ENCODE peak calls at places on chromosome 22, in seven cellular contexts. Z is cardiac muscle cell; D is neuronal stem cell; J is CD8-positive, alpha-beta memory T cell; A is DND-41; E is sigmoid colon; N is astrocyte. C is an unnamed sample.

GRCh38 chr22:20793386-20794131 is 19.6 kb downstream of the SERPIND1 start:
- DNase-seq in Z (no peak), D (no peak), J (no peak), A (no peak), E (no peak), N (no peak), C (no peak)

GRCh38 chr22:24270556-24271405 is at the start of gene SPECC1L:
- DNase-seq in Z (peak; percentile 94), D (peak; percentile 95), J (peak; percentile 92), A (peak; percentile 90), E (peak; percentile 98), N (peak; percentile 71), C (peak; percentile 85)

GRCh38 chr22:19878461-19879247 is 24.0 kb upstream of the GNB1L start:
- DNase-seq in Z (no peak), D (no peak), J (no peak), A (no peak), E (peak; percentile 56), N (no peak), C (no peak)

GRCh38 chr22:45781459-45781858 is 109.8 kb downstream of the ATXN10 start:
- DNase-seq in Z (no peak), D (no peak), J (no peak), A (no peak), E (no peak), N (peak; percentile 42), C (no peak)

GRCh38 chr22:46165975-46166374 is 15.6 kb downstream of the PPARA start:
- DNase-seq in Z (no peak), D (no peak), J (no peak), A (no peak), E (no peak), N (no peak), C (no peak)

GRCh38 chr22:50737728-50738648 is at the start of gene ACR:
- DNase-seq in Z (no peak), D (no peak), J (no peak), A (no peak), E (no peak), N (no peak), C (no peak)

GRCh38 chr22:39556970-39557811 is 13.4 kb upstream of the CACNA1I start:
- DNase-seq in Z (peak; percentile 56), D (no peak), J (peak; percentile 47), A (no peak), E (no peak), N (no peak), C (peak; percentile 73)

GRCh38 chr22:39209756-39210155 is 35.0 kb downstream of the PDGFB start:
- DNase-seq in Z (no peak), D (no peak), J (no peak), A (no peak), E (peak; percentile 48), N (no peak), C (no peak)

GRCh38 chr22:45462034-45462655 is 40.5 kb upstream of the FBLN1 start:
- DNase-seq in Z (peak; percentile 37), D (no peak), J (no peak), A (no peak), E (no peak), N (no peak), C (no peak)

GRCh38 chr22:26648761-26649363 is 8.5 kb upstream of the MIAT start:
- DNase-seq in Z (no peak), D (no peak), J (peak; percentile 21), A (no peak), E (no peak), N (no peak), C (no peak)

GRCh38 chr22:20405931-20406685 is 12.2 kb downstream of the ZNF74 start:
- DNase-seq in Z (no peak), D (no peak), J (no peak), A (no peak), E (no peak), N (no peak), C (no peak)

GRCh38 chr22:46735747-46736608 is 2.1 kb downstream of the CERK start:
- DNase-seq in Z (no peak), D (no peak), J (no peak), A (no peak), E (no peak), N (no peak), C (no peak)

GRCh38 chr22:25021409-25021808 is 68.9 kb downstream of the KIAA1671 start:
- DNase-seq in Z (no peak), D (no peak), J (no peak), A (no peak), E (no peak), N (no peak), C (no peak)

GRCh38 chr22:20205464-20205963 is 54.7 kb upstream of the CCDC188 start:
- DNase-seq in Z (no peak), D (no peak), J (no peak), A (no peak), E (no peak), N (no peak), C (no peak)

GRCh38 chr22:46561435-46561905 is 24.1 kb upstream of the CELSR1 start:
- DNase-seq in Z (peak; percentile 63), D (no peak), J (no peak), A (peak; percentile 53), E (no peak), N (no peak), C (no peak)

GRCh38 chr22:39368402-39368801 is 18.6 kb downstream of the SYNGR1 start:
- DNase-seq in Z (no peak), D (no peak), J (no peak), A (no peak), E (no peak), N (no peak), C (no peak)

GRCh38 chr22:44628856-44629255 is 73.1 kb upstream of the PRR5 start:
- DNase-seq in Z (no peak), D (no peak), J (no peak), A (no peak), E (peak; percentile 26), N (no peak), C (no peak)

GRCh38 chr22:24039046-24039445 is 27.9 kb downstream of the CABIN1 start:
- DNase-seq in Z (no peak), D (no peak), J (no peak), A (no peak), E (no peak), N (peak; percentile 13), C (no peak)

GRCh38 chr22:50609599-50609998 is 9.0 kb downstream of the MAPK8IP2 start:
- DNase-seq in Z (no peak), D (no peak), J (no peak), A (no peak), E (no peak), N (no peak), C (no peak)

DNA sequence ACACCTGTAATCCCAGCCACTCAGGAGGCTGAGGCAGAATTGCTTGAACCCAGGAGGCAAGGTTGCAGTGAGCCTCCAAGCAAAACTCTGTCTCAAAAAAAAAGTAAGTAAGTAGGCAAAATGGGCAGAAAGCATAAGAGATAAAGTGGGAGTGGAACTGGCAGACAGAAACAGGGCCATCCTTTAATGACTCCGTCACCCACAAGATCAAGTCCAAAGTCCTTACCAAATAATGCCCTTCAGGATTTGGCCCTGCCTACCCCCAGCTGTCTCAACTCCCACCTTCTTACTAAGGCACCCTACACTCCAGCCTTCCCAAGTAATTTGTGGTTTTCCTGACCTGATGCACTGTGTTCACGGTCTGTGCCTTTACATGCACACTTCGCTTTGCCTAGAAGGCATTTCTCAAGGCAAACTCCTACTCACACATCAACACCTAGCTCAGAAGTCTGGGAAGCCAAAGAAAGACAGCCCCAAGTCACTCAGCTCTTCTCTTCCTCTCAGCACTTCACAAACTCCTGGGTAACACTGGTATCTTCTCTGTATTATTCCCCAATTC is 6.1 kb downstream of the MAPK1 start:
- DNase-seq in Z (no peak), D (no peak), J (no peak), A (no peak), E (no peak), N (no peak), C (no peak)
- H3K4me1 ChIP-seq in Z (peaks cover 50% of the 10 kb centered on the region), D (peaks cover 13% of the 10 kb centered on the region), J (peaks cover 89% of the 10 kb centered on the region), A (peaks cover 81% of the 10 kb centered on the region), E (peaks cover 90% of the 10 kb centered on the region), N (no peaks in the 10 kb centered on the region), C (peaks cover 74% of the 10 kb centered on the region)

DNA sequence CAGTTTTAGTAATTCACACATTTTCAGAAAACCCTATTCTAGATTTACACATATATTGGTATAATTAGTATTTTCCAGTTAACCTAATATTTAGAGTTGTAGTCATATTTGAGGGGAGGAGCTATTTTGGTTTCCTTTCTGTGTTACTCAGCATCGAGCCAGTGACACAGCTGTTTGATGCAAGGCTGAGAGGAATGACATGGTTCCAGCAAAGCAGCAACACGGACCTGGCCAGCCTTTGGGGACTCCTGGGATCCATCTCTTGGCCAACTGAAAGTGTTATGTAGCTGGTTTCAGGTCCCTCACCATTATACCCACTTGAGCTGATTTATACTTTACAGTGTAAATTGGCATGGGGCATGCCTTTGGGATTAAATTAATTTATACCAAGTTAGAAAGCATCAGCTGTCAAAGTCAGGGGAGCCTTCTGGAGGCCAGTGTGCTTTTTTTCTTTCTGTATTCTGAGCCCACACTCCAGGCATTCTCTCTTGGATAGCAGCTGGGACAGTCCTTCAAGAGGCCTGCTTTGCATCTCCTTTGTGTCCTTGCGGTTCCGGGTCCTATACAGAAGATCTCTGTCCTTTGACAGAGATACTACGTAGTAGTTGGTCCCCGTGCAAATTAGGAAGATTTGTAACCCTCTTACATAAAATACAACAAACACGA is 91.3 kb upstream of the SLC25A18 start:
- DNase-seq in Z (peak; percentile 13), D (peak; percentile 39), J (no peak), A (no peak), E (no peak), N (no peak), C (no peak)
- H3K4me3 ChIP-seq in Z (no peak overlapping the region), D (no peak overlapping the region), J (no peak overlapping the region), A (no peak overlapping the region), E (no peak overlapping the region), N (no peak overlapping the region), C (no peak overlapping the region)

DNA sequence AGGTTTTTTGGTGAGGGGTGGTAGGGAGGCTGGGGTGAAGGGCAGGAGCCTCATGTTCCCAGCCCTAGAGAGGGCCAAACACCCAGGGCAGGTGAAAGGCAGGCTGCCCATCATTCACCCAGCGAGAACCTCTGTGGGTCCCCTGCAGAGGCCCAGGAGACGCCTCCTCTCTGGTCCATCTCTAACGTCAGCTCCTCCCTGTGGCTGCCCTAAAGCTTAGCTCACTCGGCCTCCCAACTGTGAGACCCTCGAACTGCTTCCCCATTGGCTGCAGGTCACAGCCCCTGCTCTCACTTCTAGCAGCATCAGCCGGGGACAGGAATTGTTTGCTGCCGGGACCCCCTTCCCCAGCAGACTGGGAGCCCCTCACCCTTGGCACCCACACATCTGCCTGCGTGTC is 615 bp upstream of the NFAM1 start:
- DNase-seq in Z (no peak), D (no peak), J (no peak), A (no peak), E (no peak), N (no peak), C (no peak)
- H3K27ac ChIP-seq in Z (no peak overlapping the region), D (no peak overlapping the region), J (no peak overlapping the region), A (no peak overlapping the region), E (no peak overlapping the region), N (no peak overlapping the region), C (no peak overlapping the region)

GRCh38 chr22:37293172-37293571 is 10.9 kb downstream of the CYTH4 start:
- DNase-seq in Z (no peak), D (no peak), J (no peak), A (no peak), E (no peak), N (no peak), C (no peak)

GRCh38 chr22:37290737-37291136 is 8.4 kb downstream of the CYTH4 start:
- DNase-seq in Z (no peak), D (no peak), J (no peak), A (no peak), E (no peak), N (no peak), C (no peak)

GRCh38 chr22:37294747-37295146 is 12.4 kb downstream of the CYTH4 start:
- DNase-seq in Z (no peak), D (no peak), J (no peak), A (no peak), E (no peak), N (no peak), C (no peak)

GRCh38 chr22:37291559-37292298 is 9.4 kb downstream of the CYTH4 start:
- DNase-seq in Z (no peak), D (no peak), J (no peak), A (no peak), E (no peak), N (no peak), C (no peak)

GRCh38 chr22:37292641-37293040 is 10.3 kb downstream of the CYTH4 start:
- DNase-seq in Z (no peak), D (no peak), J (no peak), A (no peak), E (no peak), N (no peak), C (no peak)
- H3K4me1 ChIP-seq in Z (no peaks in the 10 kb centered on the region), D (no peaks in the 10 kb centered on the region), J (peaks cover 40% of the 10 kb centered on the region), A (no peaks in the 10 kb centered on the region), E (no peaks in the 10 kb centered on the region), N (no peaks in the 10 kb centered on the region), C (peaks cover 23% of the 10 kb centered on the region)